ENCODE peak calls at places on chromosomes 3 and 15, in eight cellular contexts. U, L, F, Q, D, S, K and T are unnamed samples. For H3K36me3, the result is how much of the 10 kb centered on the place peaks cover.

GRCh38 chr3:8621872-8622271 is 22.7 kb downstream of the SSUH2 start:
- DNase-seq in L (no peak), F (peak), D (no peak), S (no peak), K (peak), U (no peak), Q (peak), T (no peak)

GRCh38 chr15:50182233-50183013 is 427 bp downstream of the SLC27A2 start:
- DNase-seq in S (no peak), K (peak), F (no peak), U (peak), L (peak), Q (peak), D (peak), T (no peak)

GRCh38 chr3:143442761-143443477 is 323.3 kb downstream of the CHST2 start:
- DNase-seq in U (peak), K (peak), Q (peak), D (no peak), L (no peak), S (no peak), F (no peak), T (no peak)

GRCh38 chr3:111747490-111747889 is 111.6 kb upstream of the PHLDB2 start:
- DNase-seq in F (peak), D (no peak), S (no peak), Q (peak), L (no peak), U (no peak), K (peak), T (no peak)

GRCh38 chr3:161049683-161050248 is 55.4 kb downstream of the B3GALNT1 start:
- DNase-seq in Q (no peak), U (no peak), D (no peak), F (no peak), K (no peak), L (peak), S (no peak), T (no peak)

GRCh38 chr3:197463279-197463678 is 92.5 kb downstream of the BDH1 start:
- DNase-seq in Q (peak), L (no peak), S (no peak), K (peak), F (no peak), U (no peak), D (no peak), T (no peak)

GRCh38 chr15:78431955-78432354 is 6.1 kb upstream of the IREB2 start:
- DNase-seq in S (no peak), F (no peak), D (no peak), L (no peak), Q (no peak), U (no peak), K (no peak), T (no peak)

GRCh38 chr3:140933552-140933951 is 8.1 kb upstream of the SLC25A36 start:
- DNase-seq in Q (no peak), K (no peak), D (no peak), S (no peak), F (no peak), L (no peak), U (no peak), T (no peak)

GRCh38 chr3:176078916-176079315 is 1118.4 kb downstream of the TBL1XR1 start:
- DNase-seq in Q (peak), S (no peak), F (no peak), L (no peak), D (no peak), K (no peak), U (no peak), T (no peak)

GRCh38 chr3:112653881-112654300 is 12.9 kb upstream of the CCDC80 start:
- DNase-seq in Q (peak), L (no peak), D (no peak), K (peak), F (peak), U (no peak), S (no peak), T (no peak)

GRCh38 chr3:159486580-159486979 is 502.1 kb upstream of the IL12A start:
- DNase-seq in Q (peak), F (no peak), U (no peak), L (peak), K (no peak), S (no peak), D (no peak), T (peak)

GRCh38 chr3:81718311-81718710 is 43.1 kb downstream of the GBE1 start:
- DNase-seq in D (no peak), F (no peak), L (no peak), K (no peak), U (no peak), S (no peak), Q (no peak), T (no peak)

GRCh38 chr3:192819001-192819569 is 91.7 kb upstream of the FGF12 start:
- DNase-seq in D (no peak), L (peak), S (no peak), Q (peak), F (peak), K (peak), U (no peak), T (no peak)

GRCh38 chr15:88324241-88325065 is 67.9 kb upstream of the NTRK3 start:
- DNase-seq in K (peak), U (no peak), D (no peak), L (no peak), F (no peak), S (no peak), Q (peak), T (no peak)

GRCh38 chr3:158791259-158791920 is 10.5 kb upstream of the MFSD1 start:
- DNase-seq in L (peak), D (no peak), U (peak), Q (peak), S (no peak), K (peak), F (peak), T (peak)

GRCh38 chr15:88989578-88989977 is 76.4 kb upstream of the MFGE8 start:
- DNase-seq in F (peak), K (peak), L (no peak), U (no peak), Q (peak), D (no peak), S (no peak), T (no peak)

GRCh38 chr15:76239786-76240185 is 71.5 kb downstream of the ETFA start:
- DNase-seq in S (no peak), K (peak), U (no peak), L (no peak), D (no peak), Q (peak), F (no peak), T (no peak)

GRCh38 chr3:188881954-188882641 is 289.7 kb upstream of the TPRG1 start:
- DNase-seq in F (peak), K (peak), U (no peak), Q (peak), L (peak), S (no peak), D (no peak), T (no peak)

GRCh38 chr15:69194854-69195253 is 34.4 kb downstream of the GLCE start:
- DNase-seq in U (no peak), L (no peak), Q (no peak), S (no peak), D (no peak), F (no peak), K (peak), T (no peak)

GRCh38 chr3:170536712-170537111 is 49.2 kb downstream of the SLC7A14 start:
- DNase-seq in F (no peak), L (no peak), S (no peak), D (no peak), Q (no peak), U (no peak), K (no peak), T (no peak)

GRCh38 chr3:196654691-196655090 is 15.2 kb downstream of the NRROS start:
- DNase-seq in F (no peak), Q (no peak), U (no peak), D (no peak), L (no peak), S (no peak), K (no peak), T (no peak)

GRCh38 chr3:13700362-13700761 is 151.4 kb downstream of the FBLN2 start:
- DNase-seq in Q (no peak), U (no peak), K (no peak), S (no peak), D (peak), L (peak), F (no peak), T (peak)

GRCh38 chr3:40679289-40679688 is 154.5 kb downstream of the ZNF621 start:
- DNase-seq in F (no peak), Q (no peak), K (no peak), U (no peak), S (no peak), D (no peak), L (no peak), T (no peak)

GRCh38 chr3:12369598-12369997 is 80.7 kb downstream of the PPARG start:
- DNase-seq in Q (no peak), L (no peak), K (no peak), S (no peak), D (no peak), U (no peak), F (no peak), T (no peak)

GRCh38 chr15:48415036-48415886 is 84.0 kb downstream of the DUT start:
- DNase-seq in K (peak), Q (peak), S (no peak), L (no peak), F (no peak), U (no peak), D (no peak), T (no peak)

GRCh38 chr15:37893309-37893708 is 41.1 kb upstream of the TMCO5A start:
- DNase-seq in L (no peak), U (no peak), D (no peak), S (no peak), K (peak), Q (no peak), F (no peak), T (no peak)

GRCh38 chr3:193262707-193263106 is 21.7 kb downstream of the PLAAT1 start:
- DNase-seq in F (no peak), D (no peak), L (no peak), U (no peak), K (no peak), S (no peak), Q (no peak), T (no peak)

GRCh38 chr3:180408654-180409053 is 193.3 kb upstream of the TTC14 start:
- DNase-seq in F (no peak), U (no peak), L (no peak), Q (peak), K (peak), D (no peak), S (no peak), T (no peak)

GRCh38 chr3:54120657-54121403 is 1.5 kb upstream of the CACNA2D3 start:
- DNase-seq in D (no peak), Q (no peak), L (peak), K (peak), F (no peak), U (no peak), S (no peak), T (peak)

GRCh38 chr3:12300137-12300536 is 11.3 kb downstream of the PPARG start:
- DNase-seq in K (peak), Q (no peak), S (no peak), F (no peak), D (no peak), U (no peak), L (no peak), T (no peak)

GRCh38 chr15:32919749-32920414 is 202.1 kb downstream of the GREM1 start:
- DNase-seq in S (no peak), L (no peak), U (no peak), K (peak), Q (peak), F (peak), D (no peak), T (no peak)

GRCh38 chr3:20185364-20185732 is 658 bp downstream of the SGO1 start:
- DNase-seq in K (peak), D (no peak), F (peak), Q (peak), U (peak), L (peak), S (no peak), T (peak)

GRCh38 chr15:68843425-68844311 is 23.0 kb upstream of the ANP32A start:
- DNase-seq in U (peak), K (peak), F (peak), S (no peak), L (peak), Q (no peak), D (no peak), T (peak)

GRCh38 chr3:149967067-149967685 is 3.5 kb downstream of the PFN2 start:
- DNase-seq in K (peak), U (peak), S (no peak), D (no peak), Q (peak), L (peak), F (no peak), T (no peak)

GRCh38 chr3:27360113-27361078 is 8.8 kb downstream of the NEK10 start:
- DNase-seq in K (peak), L (no peak), F (peak), S (no peak), Q (peak), U (no peak), D (no peak), T (no peak)

GRCh38 chr15:45638641-45639040 is 3.8 kb downstream of the SQOR start:
- DNase-seq in U (no peak), S (no peak), K (no peak), D (no peak), L (no peak), F (no peak), Q (no peak), T (no peak)

GRCh38 chr3:47420044-47420430 is 39.2 kb downstream of the PTPN23 start:
- DNase-seq in U (no peak), F (no peak), S (no peak), L (no peak), D (peak), Q (no peak), K (no peak), T (no peak)
- H3K36me3 ChIP-seq in U (under half), F (under half), S (under half), L (under half), D (under half), Q (under half), K (under half), T (under half)

GRCh38 chr3:98242155-98242554 is 21.9 kb upstream of the OR5H6 start:
- DNase-seq in U (no peak), S (no peak), D (no peak), F (no peak), L (no peak), Q (no peak), K (no peak), T (no peak)

GRCh38 chr3:98243843-98244242 is 20.2 kb upstream of the OR5H6 start:
- DNase-seq in D (no peak), L (no peak), S (no peak), F (no peak), Q (no peak), K (no peak), U (no peak), T (no peak)

GRCh38 chr3:98246142-98246541 is 17.9 kb upstream of the OR5H6 start:
- DNase-seq in S (no peak), L (no peak), F (no peak), D (no peak), U (no peak), Q (no peak), K (no peak), T (no peak)
- H3K36me3 ChIP-seq in S (under half), L (under half), F (under half), D (under half), U (under half), Q (under half), K (under half), T (under half)

GRCh38 chr3:97658670-97659285 is 105.8 kb upstream of the ARL6 start:
- DNase-seq in S (no peak), F (no peak), D (no peak), U (no peak), K (peak), Q (peak), L (peak), T (peak)
- H3K36me3 ChIP-seq in S (under half), F (under half), D (under half), U (under half), K (under half), Q (under half), L (under half), T (under half)

DNA sequence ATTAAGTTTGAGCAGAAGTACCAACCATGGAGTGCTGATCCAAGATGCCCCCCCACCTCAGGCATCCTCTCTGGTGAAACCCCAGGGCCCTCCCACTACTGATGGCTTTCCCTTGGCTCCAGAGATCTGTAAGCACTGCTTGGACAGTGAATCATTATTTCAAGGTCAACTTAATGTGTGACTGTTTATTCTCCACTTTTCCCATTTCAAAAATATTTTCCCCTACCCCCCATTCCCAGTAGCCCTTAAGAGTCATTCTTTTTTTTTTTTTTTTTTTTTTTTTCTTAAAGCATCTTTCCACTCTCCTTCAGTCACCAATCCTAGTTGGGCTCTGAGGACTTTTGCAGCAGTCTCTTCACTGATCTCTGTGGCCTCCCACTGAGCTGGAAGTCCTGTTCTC is 82.6 kb downstream of the PCCB start:
- DNase-seq in D (no peak), F (peak), Q (peak), S (no peak), L (no peak), U (no peak), K (peak), T (no peak)
- H3K36me3 ChIP-seq in D (under half), F (under half), Q (under half), S (under half), L (under half), U (under half), K (under half), T (under half)

GRCh38 chr15:72764656-72765055 is 18.9 kb downstream of the ADPGK start:
- DNase-seq in Q (peak), L (no peak), F (no peak), D (no peak), K (peak), S (no peak), U (no peak), T (no peak)
- H3K36me3 ChIP-seq in Q (under half), L (under half), F (under half), D (under half), K (under half), S (under half), U (under half), T (under half)